ENCODE peak calls at places on chromosomes 7 and 10, in four cellular contexts. E, A, L and W are unnamed samples.

GRCh38 chr10:124450010-124450782 is at the start of gene NKX1-2:
- DNase-seq in E (no peak), A (no peak), L (peak), W (no peak)

GRCh38 chr10:78524941-78525340 is 491.3 kb downstream of the RPS24 start:
- DNase-seq in E (no peak), A (no peak), L (no peak), W (no peak)

GRCh38 chr10:49611166-49611814 is 1.2 kb downstream of the SLC18A3 start:
- DNase-seq in E (no peak), A (peak), L (no peak), W (no peak)

GRCh38 chr7:77434570-77434969 is 18.4 kb upstream of the GSAP start:
- DNase-seq in E (no peak), A (no peak), L (no peak), W (no peak)

GRCh38 chr10:23514321-23514720 is 75.4 kb downstream of the OTUD1 start:
- DNase-seq in E (peak), A (no peak), L (no peak), W (peak)

GRCh38 chr10:11105676-11106004 is 88.0 kb downstream of the CELF2 start:
- DNase-seq in E (no peak), A (no peak), L (no peak), W (no peak)

GRCh38 chr10:99711129-99711719 is 20.7 kb downstream of the COX15 start:
- DNase-seq in E (peak), A (no peak), L (no peak), W (peak)

GRCh38 chr7:2950578-2950977 is 93.1 kb downstream of the CARD11 start:
- DNase-seq in E (no peak), A (no peak), L (no peak), W (no peak)

GRCh38 chr7:115638853-115639252 is 391.7 kb downstream of the TFEC start:
- DNase-seq in E (no peak), A (no peak), L (no peak), W (no peak)

GRCh38 chr7:2820508-2820934 is 23.6 kb downstream of the GNA12 start:
- DNase-seq in E (peak), A (no peak), L (no peak), W (peak)

GRCh38 chr7:151623766-151624165 is 104.1 kb upstream of the RHEB start:
- DNase-seq in E (peak), A (no peak), L (no peak), W (peak)

GRCh38 chr10:31033166-31033565 is 1.5 kb upstream of the ZNF438 start:
- DNase-seq in E (no peak), A (no peak), L (no peak), W (no peak)

GRCh38 chr7:91357379-91357778 is 93.1 kb downstream of the FZD1 start:
- DNase-seq in E (no peak), A (no peak), L (no peak), W (peak)

GRCh38 chr10:71509444-71509843 is 112.7 kb downstream of the CDH23 start:
- DNase-seq in E (no peak), A (no peak), L (no peak), W (no peak)

GRCh38 chr7:29968683-29969457 is 20.7 kb downstream of the SCRN1 start:
- DNase-seq in E (peak), A (no peak), L (no peak), W (peak)

GRCh38 chr7:151056286-151057037 is 1.2 kb downstream of the CDK5 start:
- DNase-seq in E (no peak), A (no peak), L (no peak), W (no peak)

GRCh38 chr10:129631870-129632623 is 165.0 kb downstream of the MGMT start:
- DNase-seq in E (no peak), A (no peak), L (no peak), W (no peak)

GRCh38 chr10:5476918-5477525 is 22.3 kb downstream of the CALML5 start:
- DNase-seq in E (no peak), A (no peak), L (no peak), W (no peak)

GRCh38 chr10:22246680-22247391 is 29.0 kb upstream of the EBLN1 start:
- DNase-seq in E (peak), A (no peak), L (no peak), W (peak)

GRCh38 chr10:14035506-14035905 is 295.2 kb downstream of the FRMD4A start:
- DNase-seq in E (no peak), A (no peak), L (no peak), W (no peak)

GRCh38 chr7:50321678-50322077 is 17.2 kb downstream of the IKZF1 start:
- DNase-seq in E (no peak), A (no peak), L (no peak), W (no peak)

GRCh38 chr7:134376693-134377092 is 60.0 kb upstream of the SLC35B4 start:
- DNase-seq in E (no peak), A (no peak), L (no peak), W (no peak)

GRCh38 chr7:55052081-55052480 is 33.3 kb downstream of the EGFR start:
- DNase-seq in E (peak), A (no peak), L (no peak), W (peak)

GRCh38 chr10:63722537-63722936 is 201.3 kb downstream of the REEP3 start:
- DNase-seq in E (peak), A (no peak), L (no peak), W (no peak)

GRCh38 chr10:105857284-105858264 is 1216.5 kb downstream of the SORCS3 start:
- DNase-seq in E (no peak), A (no peak), L (no peak), W (no peak)

GRCh38 chr10:122499491-122499941 is 38.2 kb downstream of the HTRA1 start:
- DNase-seq in E (no peak), A (no peak), L (peak), W (no peak)

GRCh38 chr7:68892211-68892610 is 706.1 kb upstream of the AUTS2 start:
- DNase-seq in E (no peak), A (no peak), L (no peak), W (peak)